ENCODE peak calls at places on chromosomes 4 and X, in ten cellular contexts. U, I, A, Y, T, E, S, X, W and K are unnamed samples.

GRCh38 chrX:71098951-71099506 is 3.4 kb downstream of the FOXO4 start:
- DNase-seq in Y (no peak), W (no peak), A (no peak), U (no peak), X (no peak), E (no peak), T (no peak), S (no peak), I (no peak), K (no peak)

GRCh38 chrX:13142891-13143290 is 98.5 kb upstream of the FAM9C start:
- DNase-seq in W (no peak), A (no peak), U (no peak), X (no peak), S (no peak), I (no peak), T (no peak), Y (no peak), E (no peak), K (no peak)

GRCh38 chr4:159141193-159141592 is 38.3 kb downstream of the RAPGEF2 start:
- DNase-seq in Y (no peak), W (no peak), I (no peak), S (no peak), X (no peak), E (no peak), T (no peak), U (no peak), A (no peak), K (no peak)

GRCh38 chr4:182758288-182758687 is 158.9 kb downstream of the DCTD start:
- DNase-seq in U (no peak), S (no peak), Y (no peak), T (no peak), E (no peak), A (no peak), X (no peak), I (no peak), W (no peak), K (no peak)

GRCh38 chrX:3638280-3638873 is 75.1 kb downstream of the PRKX start:
- DNase-seq in I (peak; percentile 16), S (peak; percentile 38), A (peak; percentile 20), T (peak; percentile 71), U (no peak), Y (peak; percentile 49), W (no peak), E (peak; percentile 7), X (peak; percentile 43), K (peak; percentile 74)

GRCh38 chrX:133399411-133399810 is 15.9 kb downstream of the GPC4 start:
- DNase-seq in S (no peak), U (no peak), X (no peak), T (no peak), I (no peak), W (no peak), Y (no peak), E (no peak), A (no peak), K (no peak)

GRCh38 chrX:39582091-39582490 is 515.7 kb downstream of the BCOR start:
- DNase-seq in Y (no peak), S (no peak), A (peak; percentile 27), U (no peak), X (no peak), W (no peak), E (peak; percentile 7), T (no peak), I (no peak), K (no peak)

GRCh38 chr4:7073526-7074390 is 5.9 kb upstream of the GRPEL1 start:
- DNase-seq in A (peak; percentile 37), X (no peak), W (no peak), U (no peak), Y (peak; percentile 48), T (peak; percentile 64), S (peak; percentile 51), E (peak; percentile 65), I (peak; percentile 19), K (peak; percentile 70)

GRCh38 chrX:40170830-40171512 is 73.2 kb upstream of the BCOR start:
- DNase-seq in W (no peak), I (peak; percentile 57), X (no peak), E (no peak), A (no peak), Y (peak; percentile 7), U (no peak), T (no peak), S (no peak), K (peak; percentile 42)

GRCh38 chrX:68921937-68922456 is 93.2 kb downstream of the EFNB1 start:
- DNase-seq in I (no peak), T (no peak), E (no peak), U (no peak), X (no peak), S (no peak), W (no peak), A (no peak), Y (no peak), K (no peak)

GRCh38 chr4:151743128-151743854 is 17.5 kb downstream of the GATB start:
- DNase-seq in T (no peak), X (no peak), U (no peak), Y (no peak), I (no peak), S (no peak), A (peak; percentile 31), W (no peak), E (no peak), K (no peak)

GRCh38 chr4:148469938-148470337 is 27.7 kb upstream of the NR3C2 start:
- DNase-seq in X (no peak), I (no peak), E (no peak), U (no peak), A (no peak), T (no peak), Y (no peak), W (no peak), S (no peak), K (no peak)

GRCh38 chr4:159024266-159024665 is 78.6 kb upstream of the RAPGEF2 start:
- DNase-seq in I (no peak), S (no peak), A (no peak), U (no peak), T (no peak), E (no peak), W (no peak), X (no peak), Y (peak; percentile 32), K (no peak)

GRCh38 chr4:70619288-70619687 is 9.3 kb upstream of the ENAM start:
- DNase-seq in I (no peak), X (no peak), T (no peak), S (no peak), E (no peak), Y (no peak), W (no peak), A (no peak), U (no peak), K (no peak)

GRCh38 chr4:95021099-95021498 is 263.3 kb downstream of the BMPR1B start:
- DNase-seq in T (no peak), W (no peak), I (no peak), E (no peak), A (no peak), X (no peak), U (no peak), Y (no peak), S (no peak), K (no peak)

GRCh38 chr4:122960298-122960985 is 38.0 kb upstream of the NUDT6 start:
- DNase-seq in W (no peak), I (no peak), E (no peak), S (no peak), Y (peak; percentile 14), T (no peak), X (no peak), A (no peak), U (no peak), K (no peak)

GRCh38 chrX:153460826-153461225 is 9.6 kb downstream of the HAUS7 start:
- DNase-seq in X (peak; percentile 54), S (peak; percentile 67), Y (peak; percentile 47), A (no peak), U (no peak), W (no peak), T (peak; percentile 52), I (peak; percentile 18), E (no peak), K (peak; percentile 71)

GRCh38 chrX:5683996-5684395 is 544.7 kb downstream of the NLGN4X start:
- DNase-seq in W (no peak), S (no peak), A (no peak), U (no peak), Y (no peak), X (no peak), I (no peak), E (no peak), T (no peak), K (no peak)

GRCh38 chr4:109015413-109015810 is 252.6 kb upstream of the ETNPPL start:
- DNase-seq in A (no peak), U (no peak), X (no peak), W (no peak), I (no peak), T (no peak), S (no peak), E (no peak), Y (no peak), K (no peak)

GRCh38 chr4:140448830-140449229 is 21.4 kb upstream of the CLGN start:
- DNase-seq in Y (no peak), T (no peak), E (no peak), W (no peak), S (no peak), I (no peak), X (no peak), A (no peak), U (no peak), K (no peak)

GRCh38 chr4:185416955-185417354 is 8.8 kb downstream of the UFSP2 start:
- DNase-seq in S (no peak), I (no peak), Y (no peak), W (no peak), U (no peak), T (no peak), E (no peak), A (no peak), X (no peak), K (no peak)

GRCh38 chr4:159487284-159487747 is 384.4 kb downstream of the RAPGEF2 start:
- DNase-seq in E (peak; percentile 65), U (no peak), I (peak; percentile 26), Y (peak; percentile 79), W (no peak), X (peak; percentile 9), A (peak; percentile 61), T (peak; percentile 77), S (peak; percentile 61), K (peak; percentile 62)

GRCh38 chr4:54986095-54986846 is 139.1 kb downstream of the KDR start:
- DNase-seq in S (no peak), A (no peak), W (no peak), U (no peak), X (no peak), T (no peak), E (no peak), I (no peak), Y (no peak), K (no peak)

GRCh38 chrX:11543249-11543648 is 122.5 kb downstream of the ARHGAP6 start:
- DNase-seq in U (no peak), T (no peak), X (no peak), W (no peak), I (no peak), A (no peak), S (no peak), E (no peak), Y (no peak), K (no peak)

GRCh38 chrX:38799995-38800394 is 1.3 kb upstream of the MID1IP1 start:
- DNase-seq in A (no peak), X (no peak), U (no peak), S (no peak), I (no peak), T (no peak), W (no peak), E (no peak), Y (peak; percentile 2), K (no peak)

GRCh38 chr4:101762544-101762943 is 28.0 kb upstream of the BANK1 start:
- DNase-seq in S (no peak), E (no peak), Y (no peak), U (no peak), A (no peak), X (no peak), I (no peak), T (no peak), W (no peak), K (no peak)

GRCh38 chrX:151419748-151420147 is 22.7 kb downstream of the VMA21 start:
- DNase-seq in A (no peak), X (no peak), E (no peak), U (no peak), Y (no peak), S (no peak), W (no peak), T (no peak), I (no peak), K (no peak)

GRCh38 chr4:105509291-105509690 is 35.4 kb upstream of the PPA2 start:
- DNase-seq in E (no peak), I (no peak), S (no peak), X (no peak), U (no peak), W (no peak), Y (no peak), A (no peak), T (no peak), K (no peak)